ENCODE peak calls at places on chromosomes 11 and 22, in seven cellular contexts. E is endothelial cell, G is ovary, O is fibroblast of lung, K is lower leg skin, F is tibial artery, N is OCI-LY7. J is an unnamed sample.

GRCh38 chr22:28599693-28600092 is 79.9 kb downstream of the TTC28 start:
- DNase-seq in G (no peak), N (no peak), F (no peak), O (no peak), E (no peak), K (no peak), J (no peak)

GRCh38 chr22:48740731-48741405 is 1086.8 kb downstream of the BRD1 start:
- DNase-seq in N (no peak), K (peak; percentile 74), G (no peak), O (no peak), E (no peak), F (peak; percentile 11), J (no peak)

GRCh38 chr11:67347964-67348749 is 5.2 kb downstream of the POLD4 start:
- DNase-seq in G (no peak), F (no peak), N (no peak), O (peak; percentile 40), E (no peak), K (no peak), J (no peak)

GRCh38 chr22:20141186-20142077 is 9.4 kb downstream of the CCDC188 start:
- DNase-seq in K (no peak), F (no peak), O (no peak), N (no peak), E (no peak), G (no peak), J (no peak)

GRCh38 chr11:110050201-110050506 is 43.0 kb upstream of the ZC3H12C start:
- DNase-seq in G (no peak), K (no peak), E (no peak), N (no peak), O (no peak), F (no peak), J (no peak)

GRCh38 chr11:86155210-86155844 is 86.4 kb upstream of the PICALM start:
- DNase-seq in N (no peak), E (no peak), K (no peak), G (no peak), O (no peak), F (no peak), J (no peak)

GRCh38 chr11:28903716-28904115 is 795.5 kb downstream of the METTL15 start:
- DNase-seq in F (no peak), O (peak; percentile 24), N (no peak), E (no peak), K (no peak), G (no peak), J (no peak)

GRCh38 chr22:18954941-18955571 is 19.0 kb upstream of the PRODH start:
- DNase-seq in K (no peak), F (no peak), G (peak; percentile 24), E (no peak), O (no peak), N (no peak), J (peak; percentile 14)

GRCh38 chr11:87256694-87257340 is 219.1 kb downstream of the TMEM135 start:
- DNase-seq in O (no peak), K (no peak), G (no peak), E (no peak), F (no peak), N (no peak), J (no peak)

GRCh38 chr22:19827341-19828034 is 27.2 kb downstream of the GNB1L start:
- DNase-seq in G (no peak), O (peak; percentile 44), N (no peak), F (no peak), E (no peak), K (no peak), J (no peak)

GRCh38 chr11:71284525-71285092 is 32.2 kb upstream of the SHANK2 start:
- DNase-seq in G (no peak), N (no peak), F (no peak), K (peak; percentile 84), O (no peak), E (no peak), J (no peak)

GRCh38 chr11:76578655-76579046 is 91.9 kb downstream of the LRRC32 start:
- DNase-seq in N (no peak), K (no peak), O (no peak), F (peak; percentile 69), E (no peak), G (no peak), J (no peak)

GRCh38 chr22:42820075-42820763 is 36.9 kb downstream of the ARFGAP3 start:
- DNase-seq in F (no peak), G (no peak), O (peak; percentile 90), N (peak; percentile 80), K (no peak), E (no peak), J (no peak)

GRCh38 chr11:94762208-94762607 is 5.9 kb upstream of the AMOTL1 start:
- DNase-seq in E (peak; percentile 24), F (no peak), G (no peak), O (no peak), K (no peak), N (peak; percentile 1), J (no peak)

GRCh38 chr22:32754413-32755041 is 47.0 kb upstream of the TIMP3 start:
- DNase-seq in K (no peak), O (peak; percentile 51), N (no peak), G (no peak), E (no peak), F (peak; percentile 70), J (no peak)

GRCh38 chr11:11568651-11569229 is 53.1 kb downstream of the GALNT18 start:
- DNase-seq in O (no peak), N (no peak), G (no peak), E (no peak), F (no peak), K (no peak), J (no peak)

GRCh38 chr11:102703826-102704493 is 1.6 kb downstream of the MMP27 start:
- DNase-seq in O (no peak), G (no peak), N (no peak), E (no peak), K (no peak), F (no peak), J (no peak)

GRCh38 chr11:44542372-44542771 is 23.1 kb upstream of the CD82 start:
- DNase-seq in F (no peak), E (no peak), G (no peak), O (no peak), K (no peak), N (no peak), J (no peak)

GRCh38 chr11:44540667-44541066 is 24.8 kb upstream of the CD82 start:
- DNase-seq in G (no peak), K (no peak), E (no peak), F (no peak), O (no peak), N (no peak), J (no peak)

GRCh38 chr11:44538375-44539054 is 26.9 kb upstream of the CD82 start:
- DNase-seq in K (peak; percentile 95), N (peak; percentile 65), G (peak; percentile 87), F (peak; percentile 63), O (peak; percentile 63), E (peak; percentile 82), J (peak; percentile 62)

GRCh38 chr11:44537679-44538078 is 27.8 kb upstream of the CD82 start:
- DNase-seq in E (no peak), O (no peak), F (no peak), K (no peak), G (no peak), N (no peak), J (no peak)

DNA sequence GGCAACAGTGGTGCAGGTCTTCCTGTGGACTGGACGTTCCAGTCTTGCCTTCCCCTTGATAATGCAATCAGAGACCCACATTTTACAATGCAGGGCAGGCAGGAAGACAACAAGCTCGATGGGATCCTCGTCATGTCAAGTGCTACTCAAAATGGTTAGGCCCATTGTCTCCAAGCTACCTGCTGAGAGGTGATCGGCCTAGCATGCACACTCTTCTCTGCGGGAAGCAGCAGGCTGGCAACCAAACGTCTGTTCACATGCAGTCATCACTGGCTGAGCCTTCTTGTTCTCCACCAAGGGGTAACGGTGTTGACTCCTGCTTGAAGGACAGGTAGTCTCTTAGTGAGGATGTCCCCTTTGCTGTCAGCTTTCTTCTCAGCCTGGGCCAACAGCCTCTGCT is 25.5 kb upstream of the CD82 start:
- DNase-seq in N (no peak), K (no peak), F (no peak), G (no peak), O (no peak), E (no peak), J (no peak)
- TF ChIP-seq CTCF in N (no peak), K (no peak), F (no peak), G (no peak), O (no peak), E (no peak), J (no peak)

DNA sequence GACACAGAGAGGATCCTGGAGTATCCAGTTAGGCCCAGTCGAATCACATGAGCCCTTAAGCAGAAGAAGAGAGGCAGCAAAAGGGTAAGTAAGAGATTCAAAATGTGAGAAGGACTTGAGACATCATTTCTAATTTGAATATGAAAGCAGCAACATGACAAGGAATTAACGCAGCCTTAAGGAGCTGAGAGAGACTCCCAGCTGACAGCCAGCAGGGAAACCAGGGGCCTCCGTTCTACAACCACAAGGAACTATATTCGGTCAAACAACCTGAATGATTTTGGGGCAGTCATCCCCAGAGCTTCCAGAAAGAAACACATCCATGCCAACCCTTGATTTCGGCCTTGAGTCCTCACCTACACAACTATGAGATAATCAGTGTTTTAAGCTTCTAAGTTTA is 189.7 kb upstream of the MTNR1B start:
- DNase-seq in F (no peak), O (no peak), N (no peak), E (no peak), G (no peak), K (no peak), J (no peak)
- TF ChIP-seq CTCF in F (no peak), O (no peak), N (no peak), E (no peak), G (no peak), K (no peak), J (no peak)

DNA sequence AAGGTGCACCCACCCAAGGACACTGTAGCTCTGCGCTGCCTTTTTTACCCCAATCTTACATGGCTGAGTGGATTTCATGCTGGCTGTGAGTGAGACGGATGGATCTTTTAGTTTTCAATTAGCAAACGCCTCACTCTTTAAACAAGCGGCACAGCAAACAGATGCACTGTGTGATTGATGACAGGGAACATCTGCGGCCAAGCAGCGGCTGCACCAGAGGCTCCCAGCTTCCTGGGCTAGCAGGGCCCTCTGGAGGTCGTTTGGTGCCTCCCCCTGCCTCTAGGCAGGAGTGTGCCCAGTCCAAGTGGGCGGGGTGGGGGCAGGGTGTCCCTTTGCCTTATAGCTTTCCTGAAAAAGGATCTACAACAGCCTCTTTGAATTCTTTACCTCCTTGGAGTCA is 2.1 kb upstream of the DRD2 start:
- DNase-seq in N (no peak), O (no peak), G (no peak), K (no peak), E (no peak), F (no peak), J (no peak)
- TF ChIP-seq CTCF in N (no peak), O (no peak), G (no peak), K (no peak), E (no peak), F (no peak), J (no peak)

GRCh38 chr11:46778416-46778815 is 59.4 kb downstream of the F2 start:
- DNase-seq in E (no peak), N (no peak), K (no peak), F (no peak), G (no peak), O (no peak), J (no peak)
- TF ChIP-seq CTCF in E (no peak), N (no peak), K (no peak), F (no peak), G (no peak), O (no peak), J (no peak)

J was measured in natural killer cell.